ENCODE peak calls at places on chromosomes 3 and 15, in eight cellular contexts. Y is tibial artery, V is BE2C, K is upper lobe of right lung, T is thoracic aorta, J is cardiac muscle cell, W is HCT116, U is ovary. G is an unnamed sample. For H3K27me3 and H3K4me1, the result is how much of the 10 kb centered on the place peaks cover.

GRCh38 chr3:31878231-31878838 is 102.7 kb downstream of the OSBPL10 start:
- DNase-seq in Y (no peak), V (no peak), K (no peak), T (no peak), J (peak), W (no peak), U (no peak), G (no peak)

GRCh38 chr3:188091746-188092145 is 62.2 kb upstream of the LPP start:
- DNase-seq in Y (no peak), V (no peak), K (no peak), T (no peak), J (no peak), W (no peak), U (no peak), G (no peak)

GRCh38 chr3:108180214-108180613 is 42.0 kb downstream of the IFT57 start:
- DNase-seq in Y (no peak), V (no peak), K (no peak), T (no peak), J (peak), W (no peak), U (no peak), G (no peak)

GRCh38 chr3:111318289-111318688 is 223.7 kb upstream of the CD96 start:
- DNase-seq in Y (no peak), V (no peak), K (no peak), T (no peak), J (no peak), W (no peak), U (no peak), G (no peak)

GRCh38 chr3:151835751-151836550 is 22.0 kb downstream of the AADAC start:
- DNase-seq in Y (no peak), V (no peak), K (no peak), T (no peak), J (peak), W (no peak), U (no peak), G (no peak)

GRCh38 chr15:87572381-87572780 is 684.2 kb downstream of the NTRK3 start:
- DNase-seq in Y (no peak), V (no peak), K (no peak), T (no peak), J (no peak), W (no peak), U (no peak), G (no peak)

GRCh38 chr15:33592864-33593263 is 282.1 kb downstream of the RYR3 start:
- DNase-seq in Y (no peak), V (no peak), K (no peak), T (no peak), J (no peak), W (no peak), U (no peak), G (no peak)

GRCh38 chr3:176906046-176906905 is 291.0 kb downstream of the TBL1XR1 start:
- DNase-seq in Y (no peak), V (peak), K (no peak), T (no peak), J (peak), W (no peak), U (peak), G (no peak)

GRCh38 chr15:84907731-84908130 is 23.3 kb downstream of the SLC28A1 start:
- DNase-seq in Y (no peak), V (no peak), K (no peak), T (no peak), J (no peak), W (no peak), U (no peak), G (no peak)

GRCh38 chr3:55540579-55540978 is 53.5 kb upstream of the WNT5A start:
- DNase-seq in Y (no peak), V (no peak), K (no peak), T (no peak), J (no peak), W (no peak), U (no peak), G (no peak)

GRCh38 chr3:46091046-46091445 is 63.8 kb upstream of the XCR1 start:
- DNase-seq in Y (no peak), V (no peak), K (no peak), T (no peak), J (no peak), W (no peak), U (no peak), G (no peak)

GRCh38 chr3:65436580-65436979 is 602.1 kb downstream of the MAGI1 start:
- DNase-seq in Y (no peak), V (peak), K (no peak), T (no peak), J (peak), W (no peak), U (no peak), G (no peak)

GRCh38 chr3:132456141-132456540 is 38.8 kb downstream of the DNAJC13 start:
- DNase-seq in Y (no peak), V (no peak), K (no peak), T (no peak), J (no peak), W (no peak), U (no peak), G (no peak)

GRCh38 chr3:55951371-55951770 is 464.3 kb upstream of the WNT5A start:
- DNase-seq in Y (no peak), V (no peak), K (no peak), T (no peak), J (no peak), W (no peak), U (no peak), G (no peak)

GRCh38 chr15:25556136-25556535 is 117.3 kb upstream of the UBE3A start:
- DNase-seq in Y (no peak), V (no peak), K (no peak), T (no peak), J (no peak), W (no peak), U (no peak), G (no peak)

GRCh38 chr3:161395115-161395514 is 23.8 kb upstream of the SPTSSB start:
- DNase-seq in Y (no peak), V (no peak), K (no peak), T (no peak), J (no peak), W (no peak), U (no peak), G (no peak)

GRCh38 chr3:19267040-19267439 is 118.7 kb downstream of the KCNH8 start:
- DNase-seq in Y (no peak), V (no peak), K (no peak), T (no peak), J (no peak), W (no peak), U (no peak), G (no peak)

GRCh38 chr3:123774474-123774873 is 109.7 kb downstream of the MYLK start:
- DNase-seq in Y (no peak), V (no peak), K (no peak), T (no peak), J (no peak), W (no peak), U (no peak), G (no peak)

GRCh38 chr15:52306270-52306669 is 10.7 kb upstream of the MYO5C start:
- DNase-seq in Y (no peak), V (no peak), K (no peak), T (no peak), J (peak), W (no peak), U (no peak), G (no peak)

GRCh38 chr3:25910997-25911396 is 121.1 kb downstream of the OXSM start:
- DNase-seq in Y (no peak), V (peak), K (peak), T (no peak), J (peak), W (peak), U (no peak), G (peak)

GRCh38 chr15:39643747-39644520 is 63.1 kb downstream of the THBS1 start:
- DNase-seq in Y (no peak), V (no peak), K (no peak), T (no peak), J (no peak), W (no peak), U (no peak), G (no peak)

GRCh38 chr3:125087768-125088391 is 32.1 kb upstream of the HEG1 start:
- DNase-seq in Y (no peak), V (no peak), K (no peak), T (no peak), J (peak), W (no peak), U (no peak), G (no peak)

GRCh38 chr3:152232001-152232400 is 36.7 kb upstream of the MBNL1 start:
- DNase-seq in Y (no peak), V (no peak), K (no peak), T (no peak), J (no peak), W (no peak), U (no peak), G (no peak)

GRCh38 chr3:76930712-76931111 is 109.2 kb upstream of the ROBO2 start:
- DNase-seq in Y (no peak), V (no peak), K (no peak), T (no peak), J (no peak), W (no peak), U (no peak), G (no peak)

GRCh38 chr3:51982838-51983577 is at the start of gene ACY1:
- DNase-seq in Y (peak), V (peak), K (peak), T (no peak), J (peak), W (peak), U (peak), G (peak)

GRCh38 chr3:126550488-126551051 is 8.2 kb downstream of the C3orf22 start:
- DNase-seq in Y (peak), V (peak), K (peak), T (no peak), J (no peak), W (no peak), U (no peak), G (no peak)

GRCh38 chr15:52162876-52163275 is 28.3 kb downstream of the GNB5 start:
- DNase-seq in Y (no peak), V (no peak), K (no peak), T (no peak), J (no peak), W (no peak), U (no peak), G (no peak)

GRCh38 chr3:13063225-13063624 is 10.0 kb downstream of the IQSEC1 start:
- DNase-seq in Y (no peak), V (no peak), K (no peak), T (no peak), J (no peak), W (no peak), U (no peak), G (no peak)

GRCh38 chr3:55434789-55435188 is 52.3 kb downstream of the WNT5A start:
- DNase-seq in Y (no peak), V (no peak), K (no peak), T (no peak), J (peak), W (no peak), U (no peak), G (no peak)

GRCh38 chr3:22960326-22960984 is 242.7 kb upstream of the UBE2E2 start:
- DNase-seq in Y (no peak), V (no peak), K (no peak), T (no peak), J (peak), W (peak), U (peak), G (no peak)

GRCh38 chr3:167813169-167814123 is 77.9 kb downstream of the SERPINI1 start:
- DNase-seq in Y (no peak), V (no peak), K (no peak), T (no peak), J (no peak), W (no peak), U (no peak), G (no peak)

GRCh38 chr3:126300761-126301481 is 56.3 kb downstream of the KLF15 start:
- DNase-seq in Y (peak), V (no peak), K (peak), T (peak), J (peak), W (no peak), U (peak), G (no peak)

GRCh38 chr15:90064931-90065681 is 37.2 kb downstream of the IDH2 start:
- DNase-seq in Y (peak), V (no peak), K (peak), T (no peak), J (no peak), W (no peak), U (no peak), G (no peak)

GRCh38 chr15:24819680-24820079 is 135.1 kb upstream of the SNRPN start:
- DNase-seq in Y (no peak), V (no peak), K (no peak), T (no peak), J (no peak), W (no peak), U (no peak), G (no peak)

GRCh38 chr3:195910499-195910845 is 2.1 kb upstream of the TNK2 start:
- DNase-seq in Y (peak), V (no peak), K (no peak), T (no peak), J (no peak), W (no peak), U (peak), G (no peak)
- H3K4me3 ChIP-seq in Y (peak), V (no peak), K (peak), T (no peak), J (peak), W (peak), U (no peak), G (no peak)

GRCh38 chr3:128486157-128486691 is 6.8 kb downstream of the GATA2 start:
- DNase-seq in Y (no peak), V (no peak), K (no peak), T (no peak), J (no peak), W (no peak), U (no peak), G (no peak)
- H3K27me3 ChIP-seq in Y (half or more), V (under half), K (half or more), T (half or more), J (half or more), W (under half), U (under half), G (half or more)

DNA sequence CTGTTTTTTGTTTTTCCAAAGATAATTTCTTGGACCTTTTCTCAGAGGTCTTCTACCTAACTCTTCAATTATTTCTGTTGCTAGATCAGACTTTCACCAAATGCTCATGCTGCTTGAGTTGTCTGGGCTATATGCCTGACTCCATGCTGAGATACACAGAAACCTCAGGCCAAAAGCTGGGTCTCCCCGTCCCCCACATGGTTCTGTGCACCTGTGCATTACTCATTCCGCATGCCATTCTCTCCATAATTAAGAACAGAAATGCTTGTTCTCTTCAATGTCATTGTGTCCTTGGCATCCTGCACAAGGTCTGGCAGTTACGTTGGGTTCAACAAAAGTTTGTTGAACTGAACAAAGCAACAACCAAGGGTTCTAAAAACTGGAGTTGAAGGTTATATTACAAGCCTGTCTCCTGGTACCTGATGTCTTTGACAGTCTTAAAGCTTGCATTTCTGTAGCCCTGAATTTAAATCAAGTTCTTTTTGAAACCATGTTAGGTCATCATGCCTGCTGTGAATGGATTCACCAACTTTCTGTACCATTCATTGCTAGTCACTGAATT is 177.5 kb downstream of the FNDC3B start:
- DNase-seq in Y (no peak), V (no peak), K (no peak), T (no peak), J (no peak), W (no peak), U (no peak), G (no peak)
- H3K4me1 ChIP-seq in Y (under half), V (under half), K (under half), T (under half), J (under half), W (under half), U (under half), G (under half)

DNA sequence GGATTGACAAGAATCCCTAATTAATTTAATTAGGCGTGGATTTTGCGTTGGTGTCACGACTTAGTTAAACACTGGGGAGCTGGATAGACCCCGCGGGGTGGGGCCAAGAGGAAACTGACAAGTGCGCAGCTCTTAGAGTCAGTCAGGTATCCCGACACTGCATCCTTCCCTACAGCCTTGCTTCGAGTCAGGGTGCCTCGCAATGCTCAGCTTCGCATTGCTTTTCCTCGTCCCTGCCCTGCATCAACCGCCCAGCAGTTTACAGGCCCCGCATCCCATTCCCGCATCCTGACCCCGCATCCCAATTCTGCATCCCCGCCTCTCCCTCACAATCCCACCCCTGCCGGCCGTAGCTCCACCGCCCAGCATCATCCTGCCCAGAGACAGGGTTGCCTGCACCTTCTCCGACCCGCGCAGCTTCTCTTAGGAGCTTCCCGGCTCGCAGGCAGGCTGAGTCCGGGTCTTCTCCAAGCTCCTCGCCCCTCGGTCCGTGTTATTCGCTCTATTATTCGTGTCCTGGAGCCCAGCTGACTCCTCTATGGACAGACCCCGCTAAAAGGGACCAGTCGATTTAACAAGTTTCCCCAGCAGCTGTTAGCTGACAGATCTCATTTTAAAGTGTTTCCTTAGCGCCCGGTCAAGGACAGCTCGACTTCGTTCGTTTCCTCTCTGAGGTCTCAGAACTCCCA is 697 bp upstream of the SHOX2 start:
- DNase-seq in Y (no peak), V (peak), K (no peak), T (no peak), J (no peak), W (no peak), U (no peak), G (no peak)
- H3K4me3 ChIP-seq in Y (peak), V (peak), K (no peak), T (peak), J (peak), W (peak), U (peak), G (no peak)

G was measured in CD8-positive, alpha-beta memory T cell.